ENCODE peak calls at places on chromosomes 1 and 21, in eight cellular contexts. J is CD4-positive, alpha-beta T cell; K is AG04450; A is body of pancreas; M is lung; O is heart left ventricle; Q is GM13976; H is fibroblast of the aortic adventitia. X is an unnamed sample.
A peak's percentile ranks its signal among the peaks of the same experiment; 100 is the strongest.

GRCh38 chr1:35447278-35447677 is 109.9 kb downstream of the KIAA0319L start:
- DNase-seq in A (no peak), H (no peak), M (no peak), O (no peak), K (no peak), Q (no peak), J (no peak), X (no peak)

GRCh38 chr1:31745898-31746668 is 18.1 kb downstream of the ADGRB2 start:
- DNase-seq in Q (no peak), O (no peak), A (no peak), K (no peak), M (no peak), J (no peak), H (no peak), X (no peak)

GRCh38 chr1:183032122-183032921 is 9.1 kb downstream of the LAMC1 start:
- DNase-seq in M (no peak), A (no peak), K (no peak), J (no peak), O (no peak), Q (no peak), H (no peak), X (no peak)

GRCh38 chr1:21338568-21339401 is 48.5 kb upstream of the ECE1 start:
- DNase-seq in M (no peak), O (peak; percentile 80), Q (no peak), J (no peak), H (peak; percentile 64), A (peak; percentile 96), K (peak; percentile 87), X (no peak)

GRCh38 chr21:41064325-41064724 is 103.6 kb upstream of the BACE2 start:
- DNase-seq in A (no peak), M (no peak), O (no peak), K (no peak), J (no peak), H (no peak), Q (no peak), X (no peak)

GRCh38 chr1:111234258-111234657 is 6.7 kb downstream of the CHI3L2 start:
- DNase-seq in A (no peak), M (no peak), H (no peak), O (no peak), Q (no peak), J (no peak), K (no peak), X (no peak)

GRCh38 chr1:110898734-110899457 is 25.9 kb downstream of the CD53 start:
- DNase-seq in A (no peak), J (no peak), Q (no peak), M (no peak), K (no peak), H (no peak), O (no peak), X (no peak)

GRCh38 chr1:202589190-202589680 is 121.0 kb downstream of the SYT2 start:
- DNase-seq in Q (no peak), H (peak; percentile 98), M (peak; percentile 78), A (peak; percentile 77), O (peak; percentile 88), K (peak; percentile 99), J (no peak), X (no peak)

GRCh38 chr1:21815724-21816311 is 3.8 kb downstream of the LDLRAD2 start:
- DNase-seq in M (peak; percentile 41), J (no peak), K (no peak), A (no peak), Q (peak; percentile 34), H (no peak), O (no peak), X (peak; percentile 27)

GRCh38 chr1:161849518-161849917 is 83.4 kb downstream of the ATF6 start:
- DNase-seq in J (no peak), K (no peak), O (no peak), M (no peak), A (no peak), H (peak; percentile 52), Q (no peak), X (no peak)

GRCh38 chr1:222811671-222812070 is 3.2 kb upstream of the DISP1 start:
- DNase-seq in J (no peak), K (no peak), H (no peak), A (no peak), O (no peak), M (no peak), Q (no peak), X (no peak)

GRCh38 chr1:4786061-4786460 is 131.7 kb downstream of the AJAP1 start:
- DNase-seq in J (no peak), A (no peak), M (no peak), Q (no peak), H (no peak), O (no peak), K (no peak), X (no peak)

GRCh38 chr1:172742599-172743500 is 83.9 kb downstream of the FASLG start:
- DNase-seq in J (no peak), O (no peak), A (no peak), H (peak; percentile 61), M (no peak), K (no peak), Q (no peak), X (no peak)

GRCh38 chr1:201286445-201286844 is 3.1 kb downstream of the PKP1 start:
- DNase-seq in K (no peak), Q (no peak), J (no peak), O (no peak), M (no peak), H (no peak), A (no peak), X (no peak)

GRCh38 chr1:48864913-48865312 is 88.2 kb upstream of the BEND5 start:
- DNase-seq in M (no peak), A (no peak), H (no peak), O (no peak), J (no peak), Q (no peak), K (no peak), X (no peak)

GRCh38 chr1:244097523-244098390 is 46.7 kb downstream of the ZBTB18 start:
- DNase-seq in H (no peak), M (no peak), K (no peak), O (no peak), Q (no peak), J (no peak), A (no peak), X (no peak)

GRCh38 chr1:213914351-213914750 is 73.4 kb upstream of the PROX1 start:
- DNase-seq in J (no peak), M (no peak), O (no peak), H (no peak), Q (no peak), K (no peak), A (no peak), X (no peak)

GRCh38 chr1:207017615-207018559 is 14.7 kb downstream of the C1orf116 start:
- DNase-seq in K (no peak), Q (no peak), M (no peak), A (peak; percentile 79), O (no peak), H (peak; percentile 32), J (no peak), X (no peak)

GRCh38 chr1:64042331-64043100 is 160.9 kb upstream of the UBE2U start:
- DNase-seq in H (peak; percentile 98), O (no peak), Q (no peak), J (no peak), A (peak; percentile 79), M (peak; percentile 69), K (peak; percentile 83), X (no peak)

GRCh38 chr1:185406006-185406974 is 89.2 kb upstream of the IVNS1ABP start:
- DNase-seq in Q (peak; percentile 39), M (no peak), K (no peak), J (no peak), A (no peak), O (no peak), H (no peak), X (peak; percentile 20)

GRCh38 chr1:145823565-145824498 is at the start of the genes POLR3C and RNF115:
- DNase-seq in A (peak; percentile 90), K (peak; percentile 73), O (peak; percentile 96), Q (peak; percentile 90), M (peak; percentile 91), J (peak; percentile 86), H (peak; percentile 90), X (peak; percentile 90)
- TF ChIP-seq CTCF in A (peak; percentile 10), K (no peak), O (no peak), Q (no peak), M (no peak), J (no peak), H (no peak), X (no peak)

DNA sequence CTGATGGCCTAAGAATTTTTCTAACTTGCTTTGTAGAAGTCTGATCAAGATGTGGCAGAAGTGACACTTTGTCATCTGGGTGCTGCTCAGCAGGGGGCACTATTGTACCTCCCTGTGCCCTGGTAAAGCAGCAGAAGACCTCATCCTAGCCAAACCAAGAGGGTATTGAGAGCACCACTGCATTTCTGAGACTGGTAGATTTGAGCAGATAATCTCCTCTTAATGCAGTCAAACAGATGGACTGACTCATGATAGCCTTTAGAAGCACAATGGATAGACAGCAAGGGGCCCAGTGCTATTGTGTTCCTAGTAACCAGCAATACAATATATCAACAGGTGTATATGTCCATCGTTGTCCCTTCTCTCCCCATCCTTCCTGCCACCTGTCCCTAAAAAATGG is 5.7 kb downstream of the TPM3 start:
- DNase-seq in A (peak; percentile 75), J (peak; percentile 54), H (peak; percentile 42), O (no peak), M (peak; percentile 65), Q (peak; percentile 72), K (no peak), X (peak; percentile 65)
- TF ChIP-seq CTCF in A (peak; percentile 73), J (peak; percentile 50), H (peak; percentile 35), O (peak; percentile 27), M (no peak), Q (peak; percentile 62), K (peak; percentile 39), X (peak; percentile 78)

DNA sequence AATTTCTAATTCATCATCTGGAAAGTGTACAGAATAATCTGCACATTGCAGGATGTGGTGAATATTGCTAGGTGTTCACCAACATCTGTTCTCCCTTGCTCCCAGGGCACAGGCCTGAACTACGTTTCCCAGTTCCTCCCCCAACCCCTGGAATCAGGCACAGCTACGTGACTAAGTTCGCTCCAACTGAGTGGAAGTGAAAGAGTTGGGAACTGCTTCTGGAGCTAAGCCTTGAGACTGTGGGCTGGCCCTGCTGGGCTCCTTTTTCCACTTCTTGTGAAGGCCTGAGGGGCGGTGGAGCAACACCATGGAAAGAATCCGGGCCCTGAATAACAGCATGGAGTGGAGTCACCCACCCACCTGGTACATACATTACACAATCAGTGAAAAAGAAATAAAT is 534.6 kb downstream of the SMYD3 start:
- DNase-seq in H (no peak), M (no peak), A (no peak), Q (no peak), K (no peak), J (no peak), O (no peak), X (no peak)
- TF ChIP-seq CTCF in H (no peak), M (no peak), A (no peak), Q (no peak), K (no peak), J (no peak), O (no peak), X (no peak)

DNA sequence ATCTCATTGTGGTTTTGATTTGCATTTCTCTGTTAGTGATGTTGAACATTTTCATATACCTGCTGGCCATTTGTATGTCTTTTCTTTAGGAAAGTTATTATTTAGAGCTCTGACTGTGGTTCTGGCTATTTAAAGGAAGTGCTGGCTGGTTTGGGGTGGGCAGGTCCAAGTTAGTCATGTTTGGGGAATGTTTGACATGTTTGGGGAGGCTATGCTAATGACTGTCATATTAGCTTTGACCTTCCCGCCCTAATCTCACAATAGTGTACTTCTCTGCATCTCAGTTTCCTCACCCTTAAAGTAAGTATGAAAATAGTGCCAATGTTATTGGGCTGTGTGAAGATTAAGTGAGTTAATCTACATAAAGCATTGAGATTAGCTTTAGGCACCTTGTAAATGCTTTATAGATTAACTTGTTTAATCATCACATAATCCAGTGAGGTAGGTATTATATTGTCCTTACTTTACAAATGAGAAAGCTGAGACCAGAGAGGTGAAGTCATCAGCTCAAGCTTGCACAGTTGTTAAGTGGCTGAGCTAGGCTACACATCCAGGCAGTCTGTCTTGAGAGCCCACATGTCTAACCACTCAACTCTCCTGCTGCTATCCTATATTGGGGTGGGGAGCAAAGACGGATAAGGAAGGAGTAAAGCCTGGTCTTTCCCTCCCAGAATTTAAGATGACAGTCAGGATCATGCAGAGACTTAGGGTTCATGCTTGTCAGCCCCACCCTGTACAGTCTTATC is 22.7 kb upstream of the CRNN start:
- DNase-seq in A (no peak), J (no peak), H (peak; percentile 25), M (no peak), O (no peak), Q (no peak), K (no peak), X (no peak)
- TF ChIP-seq CTCF in A (no peak), J (no peak), H (no peak), M (no peak), O (no peak), Q (no peak), K (no peak), X (no peak)